ENCODE peak calls at places on chromosomes 1 and 21, in four cellular contexts. P is psoas muscle; R is lung; W is CD4-positive, alpha-beta T cell. G is an unnamed sample.

GRCh38 chr1:44526295-44527073 is 121.4 kb downstream of the RNF220 start:
- DNase-seq in R (no peak), P (no peak), W (no peak), G (no peak)

GRCh38 chr1:46003315-46003714 is 129.1 kb downstream of the PIK3R3 start:
- DNase-seq in P (peak), R (peak), W (no peak), G (no peak)

GRCh38 chr1:21216835-21217811 is 40.4 kb upstream of the EIF4G3 start:
- DNase-seq in W (peak), R (peak), P (peak), G (no peak)

GRCh38 chr1:107680579-107680985 is 284.4 kb downstream of the VAV3 start:
- DNase-seq in W (no peak), R (no peak), P (no peak), G (no peak)

GRCh38 chr1:59446257-59446901 is 149.5 kb downstream of the FGGY start:
- DNase-seq in P (no peak), R (no peak), W (no peak), G (no peak)

GRCh38 chr1:66685265-66685664 is 67.0 kb upstream of the DYNLT5 start:
- DNase-seq in R (no peak), W (no peak), P (no peak), G (no peak)

GRCh38 chr1:45526135-45526644 is 4.5 kb upstream of the PRDX1 start:
- DNase-seq in R (no peak), P (no peak), W (no peak), G (no peak)

GRCh38 chr1:168179411-168180147 is 817 bp downstream of the TIPRL start:
- DNase-seq in R (no peak), P (no peak), W (no peak), G (no peak)

GRCh38 chr1:226446058-226446457 is 38.2 kb upstream of the PARP1 start:
- DNase-seq in W (no peak), P (no peak), R (no peak), G (no peak)

GRCh38 chr1:39871796-39872195 is 11.5 kb downstream of the TRIT1 start:
- DNase-seq in W (no peak), P (no peak), R (no peak), G (no peak)

GRCh38 chr1:18481921-18482701 is 1.4 kb downstream of the KLHDC7A start:
- DNase-seq in R (no peak), P (no peak), W (no peak), G (no peak)

GRCh38 chr1:63868220-63868897 is 94.5 kb downstream of the ROR1 start:
- DNase-seq in W (no peak), R (no peak), P (no peak), G (no peak)

GRCh38 chr1:67675800-67676199 is 9.2 kb upstream of the GADD45A start:
- DNase-seq in P (no peak), W (no peak), R (no peak), G (no peak)

GRCh38 chr1:25550155-25550506 is 6.7 kb downstream of the LDLRAP1 start:
- DNase-seq in P (no peak), R (no peak), W (no peak), G (no peak)

GRCh38 chr1:153857505-153857904 is 65.3 kb downstream of the GATAD2B start:
- DNase-seq in W (no peak), R (no peak), P (no peak), G (no peak)

GRCh38 chr21:29144736-29145353 is 14.4 kb downstream of the MAP3K7CL start:
- DNase-seq in R (no peak), W (no peak), P (no peak), G (no peak)

GRCh38 chr1:206658264-206658980 is 23.1 kb downstream of the DYRK3 start:
- DNase-seq in P (peak), W (peak), R (no peak), G (no peak)

GRCh38 chr21:26449161-26449560 is 123.9 kb downstream of the CYYR1 start:
- DNase-seq in W (no peak), R (no peak), P (no peak), G (no peak)

GRCh38 chr1:64268653-64269557 is 65.5 kb downstream of the UBE2U start:
- DNase-seq in W (peak), P (peak), R (peak), G (peak)

GRCh38 chr1:41658444-41659158 is 174.1 kb upstream of the EDN2 start:
- DNase-seq in P (no peak), W (peak), R (no peak), G (no peak)

GRCh38 chr21:37595944-37596343 is 229.4 kb downstream of the DYRK1A start:
- DNase-seq in W (no peak), R (no peak), P (no peak), G (no peak)

GRCh38 chr21:46410516-46410915 is 48.2 kb upstream of the DIP2A start:
- DNase-seq in W (no peak), P (peak), R (no peak), G (no peak)

GRCh38 chr1:59743324-59744108 is 71.2 kb upstream of the HOOK1 start:
- DNase-seq in P (no peak), R (no peak), W (no peak), G (no peak)

GRCh38 chr1:116122955-116123757 is 12.0 kb downstream of the MAB21L3 start:
- DNase-seq in R (peak), P (no peak), W (no peak), G (no peak)

GRCh38 chr21:34996304-34997081 is 52.6 kb downstream of the RUNX1 start:
- DNase-seq in P (no peak), W (no peak), R (peak), G (peak)

GRCh38 chr21:31191553-31191952 is 152.5 kb downstream of the TIAM1 start:
- DNase-seq in W (no peak), P (no peak), R (no peak), G (no peak)

GRCh38 chr1:201172999-201173610 is 17.5 kb upstream of the IGFN1 start:
- DNase-seq in P (peak), R (no peak), W (no peak), G (no peak)

GRCh38 chr1:15181564-15181963 is 28.0 kb downstream of the TMEM51 start:
- DNase-seq in P (no peak), W (no peak), R (no peak), G (no peak)

GRCh38 chr1:152110860-152111514 is 4.3 kb downstream of the TCHH start:
- DNase-seq in P (no peak), W (no peak), R (no peak), G (no peak)

GRCh38 chr1:47763456-47764171 is 233.6 kb downstream of the TRABD2B start:
- DNase-seq in R (no peak), W (no peak), P (no peak), G (no peak)

GRCh38 chr1:8663090-8663802 is 154.2 kb downstream of the RERE start:
- DNase-seq in W (no peak), R (no peak), P (no peak), G (no peak)

GRCh38 chr1:94734963-94735899 is 84.9 kb upstream of the SLC44A3 start:
- DNase-seq in W (no peak), P (no peak), R (peak), G (no peak)

GRCh38 chr1:197319631-197320030 is 51.6 kb downstream of the CRB1 start:
- DNase-seq in R (no peak), W (no peak), P (no peak), G (no peak)

GRCh38 chr1:12595839-12596821 is 21.9 kb downstream of the DHRS3 start:
- DNase-seq in W (no peak), R (peak), P (peak), G (no peak)

DNA sequence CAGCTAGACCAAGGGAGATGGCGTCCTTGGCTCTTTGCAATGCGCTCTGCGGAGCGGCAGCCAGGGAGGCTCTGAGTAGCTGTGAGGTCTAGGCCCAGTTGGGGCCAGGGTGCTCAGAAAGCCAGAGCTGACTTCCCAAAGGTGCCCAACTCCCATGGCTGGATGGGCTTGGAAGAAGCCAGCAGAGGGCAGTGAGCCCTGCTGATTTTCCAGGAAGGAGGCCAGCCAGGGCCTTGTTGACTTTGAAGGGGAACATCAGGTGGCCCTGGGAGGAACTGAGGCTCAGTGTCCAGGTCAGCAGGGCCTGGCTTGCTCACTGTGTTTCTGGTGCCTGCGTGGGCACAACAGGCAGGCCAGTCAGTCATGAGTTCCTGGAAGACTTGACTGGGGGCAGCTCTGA is 27.1 kb downstream of the CDCP2 start:
- DNase-seq in R (no peak), P (peak), W (no peak), G (no peak)
- TF ChIP-seq CTCF in R (no peak), P (peak), W (no peak), G (no peak)

DNA sequence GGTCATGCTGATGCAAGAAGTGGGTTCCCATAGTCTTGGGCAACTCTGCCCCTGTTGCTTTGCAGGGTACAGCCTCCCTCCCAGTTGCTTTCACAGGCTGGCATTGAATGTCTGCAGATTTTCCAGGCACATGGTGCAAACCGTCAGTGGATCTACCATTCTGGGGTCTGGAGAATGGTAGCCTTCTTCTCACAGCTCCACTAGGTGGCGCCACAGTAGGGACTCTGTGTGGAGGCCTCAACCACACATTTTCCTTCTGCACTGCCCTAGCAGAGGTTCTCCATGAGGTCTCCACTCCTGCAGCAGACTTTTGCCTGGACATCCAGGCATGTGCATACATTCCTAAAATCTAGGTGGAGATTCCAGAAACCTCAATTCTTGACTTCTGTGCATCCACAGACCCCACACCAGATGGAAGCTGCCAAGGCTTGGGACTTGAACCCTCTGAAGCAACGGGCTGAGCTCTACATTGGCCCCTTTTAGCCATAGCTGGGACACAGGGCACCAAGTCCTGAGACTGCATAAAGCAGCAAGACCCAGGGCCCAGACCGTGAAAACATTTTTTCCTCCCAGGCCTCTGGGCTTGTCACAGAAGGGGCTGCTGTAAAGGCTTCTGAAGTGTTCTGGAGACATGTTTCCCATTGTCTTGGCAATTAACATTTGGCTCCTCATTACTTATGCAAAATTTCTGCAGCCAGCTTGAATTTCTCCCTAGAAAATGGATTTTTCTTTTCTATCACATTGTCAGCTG is 466.2 kb upstream of the PBX1 start:
- DNase-seq in R (no peak), P (no peak), W (no peak), G (no peak)
- TF ChIP-seq CTCF in R (no peak), P (no peak), W (no peak), G (no peak)

DNA sequence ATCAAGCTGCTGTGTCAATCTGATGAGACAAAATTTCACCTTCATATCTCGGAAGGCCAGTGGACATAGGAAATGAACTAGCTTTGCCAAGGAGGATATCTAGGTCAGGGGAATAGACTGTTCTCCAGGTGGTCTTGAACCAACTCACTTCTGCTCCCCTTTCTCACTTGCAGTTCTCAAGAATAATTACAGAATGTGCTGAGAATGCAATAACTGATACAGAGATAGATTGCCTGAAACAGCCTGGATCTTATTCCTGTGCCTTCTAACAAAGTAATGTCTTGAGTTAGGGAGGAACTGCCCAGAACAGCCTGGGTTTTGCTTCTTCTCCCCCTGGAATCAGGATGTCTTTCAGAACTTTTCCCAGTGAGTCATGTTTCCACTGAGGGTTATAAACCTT is 636.7 kb downstream of the KCNT2 start:
- DNase-seq in W (no peak), R (no peak), P (no peak), G (no peak)
- TF ChIP-seq CTCF in W (no peak), R (no peak), P (no peak), G (no peak)

GRCh38 chr1:22637952-22638445 is 1.6 kb downstream of the C1QA start:
- DNase-seq in R (no peak), W (no peak), P (no peak), G (no peak)
- TF ChIP-seq CTCF in R (no peak), W (no peak), P (no peak), G (no peak)

GRCh38 chr1:227730630-227731151 is 4.4 kb downstream of the JMJD4 start:
- DNase-seq in W (no peak), P (no peak), R (no peak), G (no peak)
- TF ChIP-seq CTCF in W (no peak), P (no peak), R (no peak), G (no peak)

GRCh38 chr21:42114646-42115045 is 43.5 kb downstream of the UMODL1 start:
- DNase-seq in P (peak), R (no peak), W (no peak), G (no peak)
- TF ChIP-seq CTCF in P (no peak), R (no peak), W (no peak), G (no peak)

GRCh38 chr1:22317920-22318243 is 133.8 kb upstream of the ZBTB40 start:
- DNase-seq in R (no peak), P (no peak), W (no peak), G (no peak)

GRCh38 chr1:22319608-22320007 is 132.0 kb upstream of the ZBTB40 start:
- DNase-seq in R (no peak), P (no peak), W (no peak), G (no peak)

GRCh38 chr1:22318279-22318983 is 133.2 kb upstream of the ZBTB40 start:
- DNase-seq in P (no peak), R (no peak), W (no peak), G (no peak)

GRCh38 chr1:22315315-22316078 is 136.2 kb upstream of the ZBTB40 start:
- DNase-seq in R (no peak), P (no peak), W (no peak), G (no peak)

GRCh38 chr1:22317231-22317919 is 134.3 kb upstream of the ZBTB40 start:
- DNase-seq in R (no peak), P (no peak), W (no peak), G (no peak)
- TF ChIP-seq CTCF in R (no peak), P (no peak), W (peak), G (no peak)

GRCh38 chr1:203089651-203090045 is 3.8 kb upstream of the MYOG start:
- DNase-seq in W (no peak), R (no peak), P (no peak), G (no peak)
- TF ChIP-seq CTCF in W (no peak), R (no peak), P (no peak), G (no peak)

DNA sequence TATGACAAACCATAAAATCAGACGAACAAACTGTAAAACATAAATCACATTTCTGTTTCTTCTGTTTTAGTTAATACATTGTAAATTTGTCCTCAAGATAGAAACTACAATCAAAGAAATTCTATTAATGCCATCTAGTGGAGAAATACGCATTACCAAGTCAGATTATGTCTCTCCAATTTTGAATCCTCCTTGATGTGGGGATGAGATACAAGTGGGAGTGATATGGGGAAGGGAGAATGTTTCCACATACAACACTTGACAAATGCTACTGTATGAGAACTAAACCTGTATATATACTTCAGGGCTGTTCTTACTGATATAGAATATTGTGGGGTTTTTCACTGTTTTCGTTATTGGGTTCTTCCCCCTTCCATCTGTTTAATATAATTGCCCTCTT is 2.6 kb downstream of the HFM1 start:
- DNase-seq in R (no peak), P (no peak), W (no peak), G (no peak)
- TF ChIP-seq CTCF in R (no peak), P (peak), W (peak), G (no peak)